ENCODE peak calls at places on chromosomes 16 and 17, in six cellular contexts. One of them, this sample, is unnamed. For H3K27me3, the result is how much of the 10 kb centered on the place peaks cover.

GRCh38 chr17:33277436-33278100 is 15.5 kb downstream of the ASIC2 start:
- DNase-seq in sigmoid colon: no peak
- DNase-seq in thoracic aorta: no peak
- DNase-seq in PC-9: no peak
- DNase-seq in lung: no peak
- DNase-seq in spleen: no peak
- DNase-seq in this sample: no peak

GRCh38 chr17:36918260-36918691 is 19.0 kb upstream of the LHX1 start:
- DNase-seq in thoracic aorta: no peak
- DNase-seq in sigmoid colon: no peak
- DNase-seq in PC-9: peak
- DNase-seq in lung: no peak
- DNase-seq in spleen: no peak
- DNase-seq in this sample: no peak

GRCh38 chr17:2138318-2138717 is 83.4 kb downstream of the HIC1 start:
- DNase-seq in PC-9: no peak
- DNase-seq in lung: no peak
- DNase-seq in spleen: no peak
- DNase-seq in thoracic aorta: no peak
- DNase-seq in sigmoid colon: no peak
- DNase-seq in this sample: peak

GRCh38 chr16:61887903-61888302 is 148.3 kb downstream of the CDH8 start:
- DNase-seq in sigmoid colon: no peak
- DNase-seq in thoracic aorta: no peak
- DNase-seq in lung: no peak
- DNase-seq in PC-9: no peak
- DNase-seq in spleen: no peak
- DNase-seq in this sample: no peak

GRCh38 chr16:86884256-86884655 is 305.9 kb downstream of the FOXL1 start:
- DNase-seq in thoracic aorta: no peak
- DNase-seq in spleen: no peak
- DNase-seq in lung: no peak
- DNase-seq in sigmoid colon: peak
- DNase-seq in PC-9: no peak
- DNase-seq in this sample: no peak

GRCh38 chr17:40598928-40599627 is 33.8 kb upstream of the CCR7 start:
- DNase-seq in PC-9: no peak
- DNase-seq in thoracic aorta: no peak
- DNase-seq in sigmoid colon: no peak
- DNase-seq in spleen: peak
- DNase-seq in lung: no peak
- DNase-seq in this sample: no peak

GRCh38 chr16:67924140-67924906 is 7.3 kb downstream of the CTRL start:
- DNase-seq in lung: no peak
- DNase-seq in sigmoid colon: no peak
- DNase-seq in PC-9: no peak
- DNase-seq in thoracic aorta: no peak
- DNase-seq in spleen: no peak
- DNase-seq in this sample: no peak

GRCh38 chr17:71601894-71602504 is 518.8 kb upstream of the SOX9 start:
- DNase-seq in spleen: no peak
- DNase-seq in thoracic aorta: no peak
- DNase-seq in PC-9: no peak
- DNase-seq in sigmoid colon: no peak
- DNase-seq in lung: no peak
- DNase-seq in this sample: no peak

GRCh38 chr17:39270923-39271322 is 45.2 kb upstream of the STAC2 start:
- DNase-seq in sigmoid colon: no peak
- DNase-seq in PC-9: no peak
- DNase-seq in lung: peak
- DNase-seq in spleen: no peak
- DNase-seq in thoracic aorta: no peak
- DNase-seq in this sample: peak

GRCh38 chr16:82748026-82748425 is 121.3 kb downstream of the CDH13 start:
- DNase-seq in spleen: no peak
- DNase-seq in lung: no peak
- DNase-seq in sigmoid colon: no peak
- DNase-seq in thoracic aorta: peak
- DNase-seq in PC-9: no peak
- DNase-seq in this sample: no peak

GRCh38 chr17:9360610-9361571 is 214.7 kb downstream of the STX8 start:
- DNase-seq in thoracic aorta: no peak
- DNase-seq in PC-9: no peak
- DNase-seq in spleen: no peak
- DNase-seq in lung: peak
- DNase-seq in sigmoid colon: peak
- DNase-seq in this sample: no peak

GRCh38 chr17:65531508-65532431 is 29.7 kb downstream of the AXIN2 start:
- DNase-seq in spleen: peak
- DNase-seq in PC-9: peak
- DNase-seq in lung: peak
- DNase-seq in thoracic aorta: no peak
- DNase-seq in sigmoid colon: peak
- DNase-seq in this sample: no peak

GRCh38 chr17:79513805-79514535 is 96.9 kb downstream of the RBFOX3 start:
- DNase-seq in spleen: no peak
- DNase-seq in lung: no peak
- DNase-seq in thoracic aorta: no peak
- DNase-seq in PC-9: no peak
- DNase-seq in sigmoid colon: no peak
- DNase-seq in this sample: no peak

GRCh38 chr17:37191219-37191618 is 184.6 kb upstream of the C17orf78 start:
- DNase-seq in PC-9: no peak
- DNase-seq in lung: no peak
- DNase-seq in sigmoid colon: no peak
- DNase-seq in spleen: no peak
- DNase-seq in thoracic aorta: no peak
- DNase-seq in this sample: no peak

GRCh38 chr17:44222112-44222869 is 2.8 kb upstream of the UBTF start:
- DNase-seq in spleen: peak
- DNase-seq in thoracic aorta: no peak
- DNase-seq in lung: peak
- DNase-seq in PC-9: peak
- DNase-seq in sigmoid colon: peak
- DNase-seq in this sample: peak

GRCh38 chr17:12395733-12396354 is 269.8 kb upstream of the MYOCD start:
- DNase-seq in spleen: no peak
- DNase-seq in lung: peak
- DNase-seq in thoracic aorta: no peak
- DNase-seq in PC-9: no peak
- DNase-seq in sigmoid colon: no peak
- DNase-seq in this sample: peak

GRCh38 chr16:69443809-69444611 is 19.6 kb downstream of the CYB5B start:
- DNase-seq in thoracic aorta: no peak
- DNase-seq in sigmoid colon: peak
- DNase-seq in spleen: no peak
- DNase-seq in PC-9: no peak
- DNase-seq in lung: no peak
- DNase-seq in this sample: peak

GRCh38 chr17:38415250-38416194 is 12.7 kb upstream of the ARHGAP23 start:
- DNase-seq in thoracic aorta: no peak
- DNase-seq in spleen: no peak
- DNase-seq in sigmoid colon: no peak
- DNase-seq in lung: peak
- DNase-seq in PC-9: no peak
- DNase-seq in this sample: peak

GRCh38 chr16:28014851-28015250 is 48.7 kb downstream of the GSG1L start:
- DNase-seq in sigmoid colon: no peak
- DNase-seq in lung: no peak
- DNase-seq in thoracic aorta: no peak
- DNase-seq in PC-9: no peak
- DNase-seq in spleen: no peak
- DNase-seq in this sample: no peak

GRCh38 chr17:75551276-75551675 is 25.8 kb downstream of the LLGL2 start:
- DNase-seq in sigmoid colon: no peak
- DNase-seq in PC-9: no peak
- DNase-seq in spleen: no peak
- DNase-seq in lung: no peak
- DNase-seq in thoracic aorta: no peak
- DNase-seq in this sample: no peak

GRCh38 chr16:65698943-65699342 is 577.1 kb upstream of the CDH11 start:
- DNase-seq in spleen: no peak
- DNase-seq in PC-9: no peak
- DNase-seq in lung: no peak
- DNase-seq in thoracic aorta: no peak
- DNase-seq in sigmoid colon: no peak
- DNase-seq in this sample: no peak

GRCh38 chr17:60819447-60820130 is 141.9 kb downstream of the BCAS3 start:
- DNase-seq in sigmoid colon: no peak
- DNase-seq in spleen: no peak
- DNase-seq in PC-9: no peak
- DNase-seq in thoracic aorta: no peak
- DNase-seq in lung: no peak
- DNase-seq in this sample: no peak

GRCh38 chr17:44464037-44464436 is 39.2 kb downstream of the GPATCH8 start:
- DNase-seq in PC-9: no peak
- DNase-seq in spleen: no peak
- DNase-seq in thoracic aorta: no peak
- DNase-seq in lung: no peak
- DNase-seq in sigmoid colon: no peak
- DNase-seq in this sample: no peak

GRCh38 chr17:44556854-44557606 is at the start of gene FZD2:
- DNase-seq in thoracic aorta: peak
- DNase-seq in spleen: peak
- DNase-seq in lung: peak
- DNase-seq in PC-9: peak
- DNase-seq in sigmoid colon: peak
- DNase-seq in this sample: peak

GRCh38 chr17:56786989-56787482 is 46.7 kb downstream of the C17orf67 start:
- DNase-seq in spleen: no peak
- DNase-seq in PC-9: peak
- DNase-seq in lung: no peak
- DNase-seq in sigmoid colon: no peak
- DNase-seq in thoracic aorta: no peak
- DNase-seq in this sample: no peak

GRCh38 chr17:37490022-37490587 is 414 bp downstream of the DUSP14 start:
- DNase-seq in PC-9: no peak
- DNase-seq in lung: peak
- DNase-seq in spleen: peak
- DNase-seq in sigmoid colon: peak
- DNase-seq in thoracic aorta: no peak
- DNase-seq in this sample: peak

GRCh38 chr17:34504814-34505484 is 74.4 kb upstream of the TMEM132E start:
- DNase-seq in lung: no peak
- DNase-seq in PC-9: no peak
- DNase-seq in spleen: no peak
- DNase-seq in thoracic aorta: no peak
- DNase-seq in sigmoid colon: no peak
- DNase-seq in this sample: no peak

GRCh38 chr17:77531641-77532040 is 390.9 kb downstream of the SEC14L1 start:
- DNase-seq in lung: no peak
- DNase-seq in sigmoid colon: peak
- DNase-seq in thoracic aorta: no peak
- DNase-seq in spleen: no peak
- DNase-seq in PC-9: no peak
- DNase-seq in this sample: no peak

GRCh38 chr17:77535435-77535834 is 394.7 kb downstream of the SEC14L1 start:
- DNase-seq in PC-9: no peak
- DNase-seq in spleen: peak
- DNase-seq in thoracic aorta: no peak
- DNase-seq in lung: no peak
- DNase-seq in sigmoid colon: peak
- DNase-seq in this sample: peak

GRCh38 chr17:77534137-77534536 is 393.4 kb downstream of the SEC14L1 start:
- DNase-seq in thoracic aorta: no peak
- DNase-seq in spleen: no peak
- DNase-seq in sigmoid colon: no peak
- DNase-seq in PC-9: no peak
- DNase-seq in lung: no peak
- DNase-seq in this sample: no peak

GRCh38 chr17:77537566-77537965 is 396.8 kb downstream of the SEC14L1 start:
- DNase-seq in sigmoid colon: no peak
- DNase-seq in spleen: peak
- DNase-seq in PC-9: no peak
- DNase-seq in lung: no peak
- DNase-seq in thoracic aorta: no peak
- DNase-seq in this sample: no peak

DNA sequence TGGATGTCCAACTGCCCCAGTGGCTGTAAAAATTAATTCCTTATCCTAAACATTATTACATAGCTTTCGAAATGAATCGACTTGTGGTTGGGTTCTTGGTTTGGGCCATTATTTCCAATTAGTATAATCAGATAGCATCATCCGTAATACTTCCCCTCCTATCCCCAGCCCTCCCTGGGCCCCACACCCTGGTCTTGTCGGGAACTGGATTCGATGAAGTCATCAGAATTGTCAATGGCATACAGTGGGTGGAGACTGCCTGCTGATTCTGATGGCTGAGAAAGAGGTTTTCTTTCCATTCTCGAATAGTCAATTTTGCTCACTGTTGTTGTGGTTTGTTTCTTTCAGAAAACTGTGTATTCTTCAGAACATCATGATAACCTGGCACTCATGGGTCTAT is 395.1 kb downstream of the SEC14L1 start:
- DNase-seq in spleen: peak
- DNase-seq in PC-9: no peak
- DNase-seq in sigmoid colon: no peak
- DNase-seq in thoracic aorta: no peak
- DNase-seq in lung: no peak
- DNase-seq in this sample: no peak
- H3K27me3 ChIP-seq in spleen: under half
- H3K27me3 ChIP-seq in PC-9: under half
- H3K27me3 ChIP-seq in sigmoid colon: under half
- H3K27me3 ChIP-seq in thoracic aorta: under half
- H3K27me3 ChIP-seq in lung: under half
- H3K27me3 ChIP-seq in this sample: under half

GRCh38 chr16:85338989-85339388 is 226.7 kb upstream of the CIBAR2 start:
- DNase-seq in thoracic aorta: no peak
- DNase-seq in sigmoid colon: no peak
- DNase-seq in PC-9: no peak
- DNase-seq in spleen: no peak
- DNase-seq in lung: no peak
- DNase-seq in this sample: no peak
- H3K27me3 ChIP-seq in thoracic aorta: under half
- H3K27me3 ChIP-seq in sigmoid colon: under half
- H3K27me3 ChIP-seq in PC-9: under half
- H3K27me3 ChIP-seq in spleen: under half
- H3K27me3 ChIP-seq in lung: under half
- H3K27me3 ChIP-seq in this sample: under half

DNA sequence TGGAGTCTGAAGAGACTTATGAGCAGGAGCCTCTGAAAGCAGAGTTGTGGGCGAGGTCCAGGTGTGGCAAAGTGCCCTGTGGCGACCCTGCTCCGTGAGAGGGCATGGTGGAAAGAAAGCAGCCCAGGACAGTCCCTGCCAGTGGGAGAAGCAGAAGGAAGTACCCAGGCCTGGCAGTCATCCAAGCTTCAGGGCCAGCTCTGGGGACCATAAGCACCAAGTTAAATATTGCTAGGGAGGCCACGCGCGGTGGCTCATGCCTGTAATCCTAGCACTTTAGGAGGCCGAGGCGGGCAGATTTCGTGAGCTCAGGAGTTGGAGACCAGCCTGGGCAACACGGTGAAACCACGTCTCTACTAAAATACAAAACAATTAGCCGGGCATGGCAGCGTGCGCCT is 4.9 kb upstream of the ASGR1 start:
- DNase-seq in sigmoid colon: no peak
- DNase-seq in thoracic aorta: no peak
- DNase-seq in lung: peak
- DNase-seq in PC-9: no peak
- DNase-seq in spleen: no peak
- DNase-seq in this sample: no peak
- H3K27me3 ChIP-seq in sigmoid colon: under half
- H3K27me3 ChIP-seq in thoracic aorta: under half
- H3K27me3 ChIP-seq in lung: under half
- H3K27me3 ChIP-seq in PC-9: under half
- H3K27me3 ChIP-seq in spleen: under half
- H3K27me3 ChIP-seq in this sample: under half

GRCh38 chr16:16022683-16023064 is 73.3 kb downstream of the ABCC1 start:
- DNase-seq in lung: no peak
- DNase-seq in spleen: no peak
- DNase-seq in sigmoid colon: no peak
- DNase-seq in PC-9: no peak
- DNase-seq in thoracic aorta: no peak
- DNase-seq in this sample: no peak
- H3K27me3 ChIP-seq in lung: under half
- H3K27me3 ChIP-seq in spleen: under half
- H3K27me3 ChIP-seq in sigmoid colon: under half
- H3K27me3 ChIP-seq in PC-9: under half
- H3K27me3 ChIP-seq in thoracic aorta: under half
- H3K27me3 ChIP-seq in this sample: under half

This sample was measured in BE2C.